ENCODE peak calls at places on chromosomes 5 and 9, in eight cellular contexts. One of them, this sample, is unnamed.

GRCh38 chr5:149747141-149747832 is 17.2 kb downstream of the PPARGC1B start:
- DNase-seq in cardiac muscle cell: no peak
- DNase-seq in IMR-90: no peak
- DNase-seq in AG09309: no peak
- DNase-seq in upper lobe of left lung: peak
- DNase-seq in lung: peak
- DNase-seq in stomach: peak
- DNase-seq in pancreas: no peak
- DNase-seq in this sample: no peak

GRCh38 chr5:134524826-134525686 is at the start of gene JADE2:
- DNase-seq in cardiac muscle cell: peak
- DNase-seq in IMR-90: peak
- DNase-seq in AG09309: no peak
- DNase-seq in upper lobe of left lung: peak
- DNase-seq in lung: peak
- DNase-seq in stomach: peak
- DNase-seq in pancreas: peak
- DNase-seq in this sample: peak

GRCh38 chr5:72205431-72206009 is 98.2 kb downstream of the MAP1B start:
- DNase-seq in cardiac muscle cell: no peak
- DNase-seq in IMR-90: peak
- DNase-seq in AG09309: no peak
- DNase-seq in upper lobe of left lung: no peak
- DNase-seq in lung: no peak
- DNase-seq in stomach: no peak
- DNase-seq in pancreas: no peak
- DNase-seq in this sample: no peak

GRCh38 chr9:132163876-132164603 is 2.2 kb downstream of the NTNG2 start:
- DNase-seq in cardiac muscle cell: no peak
- DNase-seq in IMR-90: no peak
- DNase-seq in AG09309: no peak
- DNase-seq in upper lobe of left lung: no peak
- DNase-seq in lung: no peak
- DNase-seq in stomach: no peak
- DNase-seq in pancreas: no peak
- DNase-seq in this sample: no peak

GRCh38 chr5:42360061-42360460 is 63.2 kb upstream of the GHR start:
- DNase-seq in cardiac muscle cell: peak
- DNase-seq in IMR-90: peak
- DNase-seq in AG09309: no peak
- DNase-seq in upper lobe of left lung: no peak
- DNase-seq in lung: no peak
- DNase-seq in stomach: no peak
- DNase-seq in pancreas: no peak
- DNase-seq in this sample: no peak

GRCh38 chr9:129497064-129497836 is 123.7 kb downstream of the C9orf50 start:
- DNase-seq in cardiac muscle cell: no peak
- DNase-seq in IMR-90: no peak
- DNase-seq in AG09309: no peak
- DNase-seq in upper lobe of left lung: no peak
- DNase-seq in lung: peak
- DNase-seq in stomach: no peak
- DNase-seq in pancreas: peak
- DNase-seq in this sample: no peak

GRCh38 chr9:124251188-124251587 is 6.6 kb upstream of the NEK6 start:
- DNase-seq in cardiac muscle cell: no peak
- DNase-seq in IMR-90: no peak
- DNase-seq in AG09309: no peak
- DNase-seq in upper lobe of left lung: no peak
- DNase-seq in lung: no peak
- DNase-seq in stomach: no peak
- DNase-seq in pancreas: no peak
- DNase-seq in this sample: no peak

GRCh38 chr9:81620009-81620405 is 69.3 kb downstream of the TLE1 start:
- DNase-seq in cardiac muscle cell: no peak
- DNase-seq in IMR-90: no peak
- DNase-seq in AG09309: no peak
- DNase-seq in upper lobe of left lung: no peak
- DNase-seq in lung: no peak
- DNase-seq in stomach: no peak
- DNase-seq in pancreas: no peak
- DNase-seq in this sample: peak

GRCh38 chr5:23996525-23996924 is 489.1 kb downstream of the PRDM9 start:
- DNase-seq in cardiac muscle cell: peak
- DNase-seq in IMR-90: no peak
- DNase-seq in AG09309: no peak
- DNase-seq in upper lobe of left lung: no peak
- DNase-seq in lung: no peak
- DNase-seq in stomach: no peak
- DNase-seq in pancreas: no peak
- DNase-seq in this sample: no peak

GRCh38 chr5:59005934-59006701 is 423.2 kb downstream of the RAB3C start:
- DNase-seq in cardiac muscle cell: no peak
- DNase-seq in IMR-90: no peak
- DNase-seq in AG09309: no peak
- DNase-seq in upper lobe of left lung: no peak
- DNase-seq in lung: no peak
- DNase-seq in stomach: no peak
- DNase-seq in pancreas: no peak
- DNase-seq in this sample: no peak

GRCh38 chr5:59003641-59004040 is 420.8 kb downstream of the RAB3C start:
- DNase-seq in cardiac muscle cell: no peak
- DNase-seq in IMR-90: no peak
- DNase-seq in AG09309: no peak
- DNase-seq in upper lobe of left lung: no peak
- DNase-seq in lung: no peak
- DNase-seq in stomach: no peak
- DNase-seq in pancreas: no peak
- DNase-seq in this sample: no peak

GRCh38 chr5:59008816-59009473 is 426.1 kb downstream of the RAB3C start:
- DNase-seq in cardiac muscle cell: no peak
- DNase-seq in IMR-90: no peak
- DNase-seq in AG09309: no peak
- DNase-seq in upper lobe of left lung: no peak
- DNase-seq in lung: no peak
- DNase-seq in stomach: no peak
- DNase-seq in pancreas: no peak
- DNase-seq in this sample: peak

GRCh38 chr5:59003124-59003523 is 420.2 kb downstream of the RAB3C start:
- DNase-seq in cardiac muscle cell: no peak
- DNase-seq in IMR-90: no peak
- DNase-seq in AG09309: no peak
- DNase-seq in upper lobe of left lung: no peak
- DNase-seq in lung: no peak
- DNase-seq in stomach: no peak
- DNase-seq in pancreas: no peak
- DNase-seq in this sample: no peak

DNA sequence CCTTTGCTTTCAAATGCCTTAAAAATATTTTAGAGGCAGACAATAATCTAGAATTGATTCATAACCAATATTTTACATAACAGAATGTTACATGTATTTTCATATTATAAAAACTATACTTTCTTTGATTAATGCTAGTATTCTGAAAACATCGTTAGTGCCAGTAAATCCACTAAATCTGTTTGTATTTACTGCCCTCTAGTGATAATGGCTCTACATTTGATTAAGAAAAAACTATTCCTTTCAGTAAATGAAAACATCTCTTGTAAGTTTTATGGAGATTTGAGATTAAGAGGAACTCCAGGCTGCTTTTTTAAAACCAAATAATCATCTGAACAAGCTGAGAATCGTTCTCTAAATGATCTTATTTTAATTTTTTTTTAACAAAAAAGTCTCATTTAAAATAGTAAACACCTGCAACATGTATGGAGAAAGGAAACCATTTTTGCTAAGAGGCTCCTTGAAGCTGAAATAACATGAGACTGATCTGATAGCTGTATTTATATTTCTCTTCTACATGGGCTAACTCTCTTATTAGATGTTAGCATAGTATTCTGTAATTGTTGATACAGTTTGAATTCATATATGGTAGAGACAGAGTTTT is 424.7 kb downstream of the RAB3C start:
- DNase-seq in cardiac muscle cell: peak
- DNase-seq in IMR-90: peak
- DNase-seq in AG09309: peak
- DNase-seq in upper lobe of left lung: no peak
- DNase-seq in lung: no peak
- DNase-seq in stomach: no peak
- DNase-seq in pancreas: no peak
- DNase-seq in this sample: peak
- TF ChIP-seq CTCF in cardiac muscle cell: peak
- TF ChIP-seq CTCF in IMR-90: peak
- TF ChIP-seq CTCF in AG09309: peak
- TF ChIP-seq CTCF in upper lobe of left lung: peak
- TF ChIP-seq CTCF in lung: peak
- TF ChIP-seq CTCF in stomach: peak
- TF ChIP-seq CTCF in pancreas: peak
- TF ChIP-seq CTCF in this sample: peak

GRCh38 chr5:80399553-80400239 is 8.2 kb upstream of the ZFYVE16 start:
- DNase-seq in cardiac muscle cell: peak
- DNase-seq in IMR-90: peak
- DNase-seq in AG09309: peak
- DNase-seq in upper lobe of left lung: peak
- DNase-seq in lung: no peak
- DNase-seq in stomach: no peak
- DNase-seq in pancreas: no peak
- DNase-seq in this sample: peak
- TF ChIP-seq CTCF in cardiac muscle cell: no peak
- TF ChIP-seq CTCF in IMR-90: no peak
- TF ChIP-seq CTCF in AG09309: no peak
- TF ChIP-seq CTCF in upper lobe of left lung: no peak
- TF ChIP-seq CTCF in lung: no peak
- TF ChIP-seq CTCF in stomach: no peak
- TF ChIP-seq CTCF in pancreas: no peak
- TF ChIP-seq CTCF in this sample: no peak

GRCh38 chr5:140227046-140227445 is 52.1 kb downstream of the CYSTM1 start:
- DNase-seq in cardiac muscle cell: no peak
- DNase-seq in IMR-90: no peak
- DNase-seq in AG09309: no peak
- DNase-seq in upper lobe of left lung: no peak
- DNase-seq in lung: no peak
- DNase-seq in stomach: no peak
- DNase-seq in pancreas: no peak
- DNase-seq in this sample: no peak
- TF ChIP-seq CTCF in cardiac muscle cell: no peak
- TF ChIP-seq CTCF in IMR-90: no peak
- TF ChIP-seq CTCF in AG09309: peak
- TF ChIP-seq CTCF in upper lobe of left lung: no peak
- TF ChIP-seq CTCF in lung: no peak
- TF ChIP-seq CTCF in stomach: no peak
- TF ChIP-seq CTCF in pancreas: no peak
- TF ChIP-seq CTCF in this sample: no peak

GRCh38 chr5:116032094-116032517 is at the start of gene ARL14EPL:
- DNase-seq in cardiac muscle cell: peak
- DNase-seq in IMR-90: peak
- DNase-seq in AG09309: peak
- DNase-seq in upper lobe of left lung: peak
- DNase-seq in lung: peak
- DNase-seq in stomach: peak
- DNase-seq in pancreas: no peak
- DNase-seq in this sample: peak
- TF ChIP-seq CTCF in cardiac muscle cell: peak
- TF ChIP-seq CTCF in IMR-90: peak
- TF ChIP-seq CTCF in AG09309: peak
- TF ChIP-seq CTCF in upper lobe of left lung: no peak
- TF ChIP-seq CTCF in lung: no peak
- TF ChIP-seq CTCF in stomach: no peak
- TF ChIP-seq CTCF in pancreas: peak
- TF ChIP-seq CTCF in this sample: peak

DNA sequence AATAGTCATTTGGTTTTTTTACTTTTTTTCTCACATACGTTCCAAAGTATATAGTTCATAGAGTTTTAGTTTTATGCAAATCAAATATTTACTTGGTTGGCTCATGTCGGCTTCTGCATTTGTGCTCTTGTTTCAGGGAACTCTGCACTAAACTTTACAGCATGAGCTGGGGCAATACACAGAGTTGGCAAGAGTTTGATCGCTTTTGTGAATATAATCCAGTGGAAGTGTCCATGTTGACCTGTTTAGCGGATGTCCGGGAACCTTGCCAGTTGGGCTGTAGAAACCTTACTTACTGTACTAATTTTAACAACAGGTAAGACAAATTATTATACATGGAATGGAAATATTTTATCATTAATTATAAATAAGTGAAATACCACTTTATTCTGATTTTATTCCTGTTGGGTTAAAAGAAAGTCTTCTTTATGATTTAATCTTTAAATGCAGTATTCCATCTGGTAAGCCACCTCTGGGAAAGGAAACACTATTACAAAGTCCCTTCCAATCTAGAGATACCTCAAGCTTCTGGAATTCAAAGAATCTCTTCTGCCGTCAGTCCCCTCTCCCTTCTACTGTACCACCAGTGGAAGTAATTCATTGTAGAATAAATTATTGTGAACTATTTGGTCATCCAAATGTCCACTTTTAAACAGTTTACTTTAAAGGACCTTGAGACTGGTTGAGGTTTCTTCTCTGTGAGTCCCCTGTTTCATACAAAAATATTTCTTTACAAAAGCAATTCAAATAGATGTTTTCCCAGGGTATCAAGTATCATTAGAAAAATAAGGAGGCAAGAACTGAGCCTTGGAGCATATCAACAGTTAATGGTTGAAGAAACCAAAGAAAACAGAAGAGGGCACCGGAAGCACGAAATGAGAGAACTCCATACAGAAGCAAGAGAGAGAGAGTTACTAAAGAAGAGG is 45.2 kb upstream of the GLIPR2 start:
- DNase-seq in cardiac muscle cell: peak
- DNase-seq in IMR-90: peak
- DNase-seq in AG09309: no peak
- DNase-seq in upper lobe of left lung: no peak
- DNase-seq in lung: no peak
- DNase-seq in stomach: peak
- DNase-seq in pancreas: peak
- DNase-seq in this sample: no peak
- TF ChIP-seq CTCF in cardiac muscle cell: no peak
- TF ChIP-seq CTCF in IMR-90: peak
- TF ChIP-seq CTCF in AG09309: no peak
- TF ChIP-seq CTCF in upper lobe of left lung: no peak
- TF ChIP-seq CTCF in lung: no peak
- TF ChIP-seq CTCF in stomach: no peak
- TF ChIP-seq CTCF in pancreas: no peak
- TF ChIP-seq CTCF in this sample: no peak